ENCODE peak calls at places on chromosomes 11 and 22, in seven cellular contexts. B is SJSA1, X is activated B cell treated with CpG ODN at 0.5 μM for 24 hours, L is C1 segment of cervical spinal cord, H is HFFc6, Y is WERI-Rb-1, G is NCI-H1105 treated with DMSO at 0.1 percent for 48 hours. C is an unnamed sample.

GRCh38 chr11:130325691-130326090 is 11.0 kb upstream of the ZBTB44 start:
- DNase-seq in H (no peak), B (no peak), G (no peak), X (no peak), L (no peak), Y (no peak), C (no peak)

GRCh38 chr11:41954034-41954433 is 494.6 kb upstream of the LRRC4C start:
- DNase-seq in L (no peak), H (peak), Y (no peak), G (no peak), X (no peak), B (peak), C (no peak)

GRCh38 chr22:30310881-30311771 is 15.6 kb downstream of the TBC1D10A start:
- DNase-seq in L (no peak), X (no peak), H (peak), B (no peak), Y (no peak), G (no peak), C (no peak)

GRCh38 chr11:133520707-133521106 is 11.6 kb downstream of the OPCML start:
- DNase-seq in Y (no peak), G (no peak), B (no peak), L (no peak), H (no peak), X (no peak), C (no peak)

GRCh38 chr22:16932577-16932976 is 75.4 kb downstream of the GAB4 start:
- DNase-seq in Y (no peak), L (no peak), G (no peak), H (no peak), X (no peak), B (no peak), C (no peak)

GRCh38 chr11:95074806-95075563 is 8.3 kb downstream of the SRSF8 start:
- DNase-seq in Y (no peak), G (peak), B (no peak), X (no peak), H (no peak), L (no peak), C (no peak)

GRCh38 chr11:1565904-1566247 is 6.2 kb downstream of the DUSP8 start:
- DNase-seq in Y (no peak), L (no peak), G (no peak), H (no peak), X (no peak), B (no peak), C (no peak)

GRCh38 chr11:36775157-36775556 is 177.1 kb upstream of the RAG2 start:
- DNase-seq in L (no peak), X (no peak), G (no peak), B (no peak), Y (no peak), H (peak), C (no peak)

GRCh38 chr22:50670513-50670912 is 2.1 kb upstream of the SHANK3 start:
- DNase-seq in X (no peak), B (no peak), Y (no peak), H (no peak), L (no peak), G (no peak), C (no peak)

GRCh38 chr11:66718320-66718971 is 10.6 kb downstream of the SPTBN2 start:
- DNase-seq in G (no peak), Y (no peak), L (no peak), X (no peak), B (no peak), H (no peak), C (no peak)

GRCh38 chr11:107494036-107494435 is 36.4 kb upstream of the CWF19L2 start:
- DNase-seq in L (no peak), H (no peak), B (peak), G (no peak), Y (no peak), X (no peak), C (no peak)

GRCh38 chr11:111403021-111403725 is 24.1 kb upstream of the POU2AF1 start:
- DNase-seq in Y (no peak), G (peak), B (no peak), L (no peak), H (no peak), X (no peak), C (no peak)

GRCh38 chr11:126375726-126376125 is 20.2 kb downstream of the ST3GAL4 start:
- DNase-seq in Y (no peak), H (peak), X (no peak), G (no peak), B (peak), L (no peak), C (no peak)

GRCh38 chr11:116078101-116078561 is 573.9 kb upstream of the CADM1 start:
- DNase-seq in Y (peak), L (no peak), H (no peak), G (no peak), X (no peak), B (no peak), C (no peak)

GRCh38 chr11:110091995-110092576 is 1.1 kb upstream of the ZC3H12C start:
- DNase-seq in G (no peak), H (no peak), Y (peak), L (no peak), B (peak), X (no peak), C (no peak)

GRCh38 chr11:114151631-114152030 is 92.1 kb downstream of the ZBTB16 start:
- DNase-seq in B (no peak), H (no peak), Y (no peak), L (no peak), G (no peak), X (no peak), C (no peak)

GRCh38 chr11:33867566-33867965 is 24.3 kb downstream of the LMO2 start:
- DNase-seq in X (no peak), H (no peak), L (no peak), Y (no peak), G (no peak), B (no peak), C (no peak)

GRCh38 chr11:62150887-62151736 is 27.3 kb downstream of the INCENP start:
- DNase-seq in X (no peak), Y (peak), B (no peak), G (no peak), H (no peak), L (no peak), C (no peak)

GRCh38 chr22:45105281-45105700 is 58.4 kb upstream of the NUP50 start:
- DNase-seq in Y (no peak), H (peak), B (peak), X (no peak), L (no peak), G (no peak), C (no peak)

GRCh38 chr11:69229521-69229920 is 64.4 kb upstream of the MYEOV start:
- DNase-seq in H (no peak), B (no peak), Y (no peak), G (no peak), L (no peak), X (no peak), C (no peak)

GRCh38 chr11:72721689-72722049 is 30.5 kb downstream of the ARAP1 start:
- DNase-seq in X (peak), B (no peak), L (no peak), Y (no peak), H (no peak), G (peak), C (no peak)

GRCh38 chr11:43943357-43943930 is 1.0 kb downstream of the C11orf96 start:
- DNase-seq in G (no peak), Y (no peak), B (no peak), L (no peak), X (no peak), H (no peak), C (no peak)

GRCh38 chr22:24482586-24482985 is 12.5 kb upstream of the UPB1 start:
- DNase-seq in B (peak), G (peak), L (no peak), Y (no peak), X (no peak), H (peak), C (no peak)

C was measured in GM12864.